ENCODE peak calls at places on chromosomes 6 and 20, in seven cellular contexts. L is H1, Z is K562, X is SK-N-SH, W is GM12878, I is HepG2, O is GM12891. C is an unnamed sample.

GRCh38 chr6:161748535-161749386 is 474.9 kb upstream of the AGPAT4 start:
- DNase-seq in L (peak; percentile 72), X (peak; percentile 39), I (peak; percentile 28), O (no peak), W (no peak), Z (peak; percentile 59), C (no peak)

GRCh38 chr6:165562421-165563090 is 100.5 kb downstream of the PDE10A start:
- DNase-seq in L (no peak), X (no peak), O (no peak), W (no peak), Z (no peak), I (no peak), C (no peak)

GRCh38 chr6:87932361-87932760 is 115.3 kb upstream of the SPACA1 start:
- DNase-seq in O (no peak), L (no peak), W (no peak), I (peak; percentile 9), Z (no peak), X (no peak), C (no peak)

GRCh38 chr6:113558966-113559365 is 298.2 kb upstream of the MARCKS start:
- DNase-seq in I (no peak), L (no peak), Z (no peak), O (no peak), X (no peak), W (no peak), C (no peak)

GRCh38 chr6:130364224-130364780 is 1.5 kb upstream of the TMEM200A start:
- DNase-seq in O (no peak), L (no peak), Z (no peak), W (no peak), X (no peak), I (no peak), C (no peak)

GRCh38 chr6:123655520-123656306 is 19.0 kb upstream of the TRDN start:
- DNase-seq in O (no peak), W (no peak), L (no peak), Z (no peak), X (no peak), I (no peak), C (no peak)

GRCh38 chr6:98833101-98834059 is 994 bp upstream of the POU3F2 start:
- DNase-seq in L (no peak), Z (no peak), X (peak; percentile 80), W (no peak), I (no peak), O (no peak), C (no peak)

GRCh38 chr6:12094689-12095088 is 82.6 kb downstream of the HIVEP1 start:
- DNase-seq in W (no peak), X (no peak), O (no peak), Z (no peak), I (no peak), L (no peak), C (no peak)

GRCh38 chr20:62685781-62686555 is 22.7 kb upstream of the NTSR1 start:
- DNase-seq in X (no peak), L (no peak), I (peak; percentile 24), W (no peak), Z (peak; percentile 56), O (no peak), C (no peak)

GRCh38 chr6:105680131-105680530 is 277.2 kb upstream of the PREP start:
- DNase-seq in O (no peak), L (no peak), X (no peak), I (no peak), W (no peak), Z (no peak), C (no peak)

GRCh38 chr6:91149246-91149645 is 562.4 kb upstream of the MAP3K7 start:
- DNase-seq in I (no peak), L (no peak), O (no peak), X (no peak), Z (no peak), W (no peak), C (no peak)

GRCh38 chr20:43936371-43936770 is 21.7 kb downstream of the TOX2 start:
- DNase-seq in X (no peak), I (no peak), W (no peak), L (no peak), Z (no peak), O (no peak), C (no peak)

GRCh38 chr6:31128093-31128676 is 7.9 kb upstream of the CDSN start:
- DNase-seq in I (peak; percentile 48), W (peak; percentile 13), X (peak; percentile 60), L (no peak), O (peak; percentile 70), Z (peak; percentile 85), C (peak; percentile 54)

GRCh38 chr6:161548713-161549112 is 274.9 kb upstream of the AGPAT4 start:
- DNase-seq in L (no peak), O (no peak), W (no peak), X (no peak), Z (no peak), I (no peak), C (no peak)

GRCh38 chr20:39651645-39652340 is 689.6 kb downstream of the DHX35 start:
- DNase-seq in Z (no peak), X (peak; percentile 27), W (no peak), L (no peak), I (no peak), O (no peak), C (no peak)

DNA sequence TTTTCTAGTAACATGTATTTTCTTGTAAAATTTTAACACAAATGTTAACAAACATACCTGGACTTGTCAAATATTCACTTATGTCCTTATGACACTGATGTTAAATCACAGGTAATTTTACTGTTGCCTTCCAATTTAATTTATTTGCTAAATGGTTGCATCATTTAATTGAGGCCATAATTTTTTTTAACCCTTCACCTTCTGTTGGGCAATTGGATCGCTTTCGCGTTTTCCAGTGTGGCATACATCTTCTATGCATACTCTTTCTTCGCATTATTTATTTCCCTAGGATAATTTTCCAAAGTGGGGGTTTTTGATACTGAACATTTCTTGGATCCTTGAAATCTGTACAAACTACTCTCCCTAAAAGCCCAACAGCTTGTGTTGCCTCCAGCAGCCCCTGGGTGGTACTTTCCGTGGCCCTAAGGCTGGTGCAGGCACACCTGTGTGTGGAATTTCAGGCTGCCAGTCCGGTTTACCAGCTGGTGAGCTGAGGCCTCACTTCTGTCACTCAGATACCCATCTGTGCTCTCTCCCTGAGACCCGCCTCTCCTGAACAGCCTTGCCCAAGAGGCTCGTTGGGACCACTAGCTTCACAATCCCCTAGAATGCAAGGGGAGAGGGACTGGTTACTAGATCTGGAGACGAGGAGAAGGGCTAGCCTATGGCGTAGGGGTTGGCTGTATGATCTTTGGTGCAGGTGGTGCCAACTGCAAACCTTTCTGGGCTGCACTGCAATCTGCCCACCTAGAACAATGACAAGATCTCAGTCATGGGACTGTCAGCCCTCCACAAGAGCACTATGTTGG is 11.2 kb upstream of the C20orf144 start:
- DNase-seq in L (no peak), I (no peak), W (no peak), Z (no peak), O (no peak), X (no peak), C (no peak)
- TF ChIP-seq POLR2AphosphoS5 in L (peak; percentile 24), I (no peak), W (no peak), Z (no peak), O (no peak), X (no peak), C (no peak)

DNA sequence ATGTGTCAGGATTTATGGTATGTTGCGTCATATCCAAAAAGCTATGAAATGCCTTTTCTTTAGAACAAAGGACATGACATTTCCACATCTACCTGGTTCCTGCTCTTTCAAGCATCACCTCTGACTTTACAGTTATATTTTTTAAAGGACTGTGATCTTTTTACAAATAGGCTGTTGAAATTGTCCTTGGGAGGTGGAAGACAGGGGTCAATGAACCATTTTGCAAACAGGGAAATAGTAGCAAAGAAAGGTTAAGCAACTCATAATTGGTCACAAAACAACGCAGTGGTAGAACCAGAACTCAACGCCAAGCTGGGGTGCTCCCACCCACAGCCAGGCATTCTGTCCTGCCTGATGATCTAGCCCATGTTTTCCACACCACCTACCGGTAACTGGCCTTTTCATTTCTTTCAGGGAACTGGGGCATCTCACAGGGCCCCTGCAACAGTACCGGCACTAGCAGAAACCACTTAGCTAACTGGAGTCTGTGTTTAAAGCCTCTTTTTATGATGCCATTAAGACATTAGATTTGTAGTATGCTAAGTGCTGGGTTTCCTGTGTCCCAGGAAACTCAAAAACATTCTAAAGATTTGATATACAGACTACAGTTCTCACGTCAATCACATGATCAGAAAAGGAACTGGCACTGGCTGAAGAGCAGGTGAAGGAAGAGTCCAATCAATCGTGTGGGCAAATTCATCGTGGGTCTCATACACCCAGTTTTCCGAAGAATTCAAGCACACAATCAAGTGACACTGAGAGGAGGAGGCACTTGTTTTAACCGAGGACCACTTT is 13.9 kb downstream of the ZNF217 start:
- DNase-seq in L (no peak), I (peak; percentile 99), W (no peak), X (no peak), O (no peak), Z (no peak), C (no peak)
- TF ChIP-seq TAF1 in L (no peak), I (peak; percentile 73), W (no peak), X (no peak), O (no peak), Z (no peak), C (no peak)

GRCh38 chr20:1338096-1338495 is 9.2 kb upstream of the SDCBP2 start:
- DNase-seq in I (no peak), Z (no peak), X (no peak), O (no peak), W (no peak), L (no peak), C (no peak)

GRCh38 chr20:1335961-1336698 is 7.2 kb upstream of the SDCBP2 start:
- DNase-seq in L (no peak), X (no peak), Z (no peak), I (no peak), O (no peak), W (no peak), C (no peak)

GRCh38 chr20:1337441-1337840 is 8.5 kb upstream of the SDCBP2 start:
- DNase-seq in X (no peak), Z (no peak), W (no peak), I (no peak), O (no peak), L (no peak), C (no peak)

GRCh38 chr20:1338801-1339200 is 9.9 kb upstream of the SDCBP2 start:
- DNase-seq in X (no peak), I (no peak), W (no peak), Z (no peak), L (no peak), O (no peak), C (no peak)

DNA sequence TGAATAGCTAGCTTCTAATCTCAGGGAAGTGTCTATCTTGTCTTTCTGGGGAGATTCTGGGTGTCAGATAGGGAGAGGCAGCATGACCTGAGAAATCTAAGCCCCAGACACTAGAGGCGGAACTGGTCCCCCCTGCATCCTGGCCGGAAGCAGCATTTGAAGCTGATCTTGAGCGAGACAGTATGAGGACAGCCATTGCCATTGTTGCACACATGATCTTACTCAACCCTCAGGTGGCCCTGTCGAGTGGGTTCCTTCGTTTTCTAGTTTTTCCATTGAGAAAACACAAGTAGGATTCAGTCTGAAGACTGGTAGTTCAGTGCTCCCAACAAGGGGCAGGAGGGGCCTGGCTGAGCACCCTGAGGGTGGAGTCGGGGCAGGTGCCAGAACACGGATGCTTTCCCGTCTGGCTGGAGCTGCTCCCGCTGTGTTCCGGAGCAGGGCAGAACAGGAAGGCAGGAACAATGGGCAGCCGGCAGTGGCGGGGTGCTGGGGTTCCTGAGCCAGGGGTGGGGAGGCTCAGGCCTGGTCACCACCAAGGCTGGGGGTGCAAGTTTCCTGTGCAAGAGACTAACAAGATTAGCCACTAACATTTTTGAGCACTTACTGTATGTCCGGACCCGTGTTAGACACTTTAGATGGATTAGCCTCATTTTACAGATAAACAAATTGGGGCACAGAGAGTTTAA is 7.9 kb upstream of the SDCBP2 start:
- DNase-seq in O (no peak), I (no peak), X (no peak), L (no peak), W (no peak), Z (no peak), C (no peak)
- TF ChIP-seq POLR2AphosphoS5 in O (no peak), I (no peak), X (no peak), L (no peak), W (no peak), Z (no peak), C (no peak)

GRCh38 chr6:17278289-17279061 is 2.7 kb upstream of the RBM24 start:
- DNase-seq in L (no peak), O (no peak), W (no peak), I (peak; percentile 24), Z (no peak), X (no peak), C (no peak)
- TF ChIP-seq TAF1 in L (no peak), O (no peak), W (no peak), I (no peak), Z (no peak), X (no peak), C (no peak)